ENCODE peak calls at places on chromosomes 7 and 10, in eight cellular contexts. L is colonic mucosa, A is uterus, O is sigmoid colon, Q is fibroblast of lung, Y is mesendoderm, P is vagina, U is OCI-LY7. V is an unnamed sample.

GRCh38 chr7:29147821-29148220 is 1.5 kb upstream of the CPVL start:
- DNase-seq in L (no peak), A (no peak), O (no peak), Q (no peak), Y (no peak), P (no peak), U (no peak), V (no peak)

GRCh38 chr10:48300556-48300955 is 5.9 kb upstream of the MAPK8 start:
- DNase-seq in L (no peak), A (no peak), O (no peak), Q (no peak), Y (no peak), P (no peak), U (no peak), V (no peak)

GRCh38 chr10:103716206-103717160 is 138.9 kb downstream of the SH3PXD2A start:
- DNase-seq in L (peak; percentile 42), A (no peak), O (no peak), Q (peak; percentile 22), Y (peak; percentile 84), P (no peak), U (no peak), V (no peak)

GRCh38 chr10:88122571-88122970 is 259.1 kb downstream of the PTEN start:
- DNase-seq in L (no peak), A (no peak), O (no peak), Q (no peak), Y (no peak), P (no peak), U (peak; percentile 72), V (no peak)

GRCh38 chr10:132676193-132676891 is 109.6 kb downstream of the NKX6-2 start:
- DNase-seq in L (no peak), A (no peak), O (peak; percentile 59), Q (no peak), Y (no peak), P (no peak), U (no peak), V (no peak)

GRCh38 chr10:124231188-124232135 is 138.1 kb upstream of the CHST15 start:
- DNase-seq in L (no peak), A (no peak), O (no peak), Q (no peak), Y (no peak), P (no peak), U (peak; percentile 65), V (peak; percentile 86)

GRCh38 chr7:117127585-117128168 is 174.4 kb downstream of the ST7 start:
- DNase-seq in L (peak; percentile 60), A (peak; percentile 67), O (peak; percentile 77), Q (peak; percentile 57), Y (peak; percentile 29), P (no peak), U (peak; percentile 54), V (peak; percentile 21)

GRCh38 chr7:111238891-111239290 is 148.0 kb downstream of the LRRN3 start:
- DNase-seq in L (no peak), A (no peak), O (no peak), Q (peak; percentile 79), Y (no peak), P (no peak), U (no peak), V (no peak)

GRCh38 chr7:102433319-102434038 is at the start of gene ORAI2:
- DNase-seq in L (peak; percentile 82), A (peak; percentile 76), O (peak; percentile 89), Q (peak; percentile 66), Y (peak; percentile 64), P (no peak), U (peak; percentile 89), V (peak; percentile 85)

GRCh38 chr7:5363729-5364128 is 59.9 kb downstream of the TNRC18 start:
- DNase-seq in L (no peak), A (no peak), O (no peak), Q (no peak), Y (no peak), P (no peak), U (no peak), V (no peak)

GRCh38 chr7:95933618-95934017 is 161.3 kb downstream of the DYNC1I1 start:
- DNase-seq in L (no peak), A (no peak), O (no peak), Q (no peak), Y (no peak), P (no peak), U (no peak), V (no peak)

GRCh38 chr10:28393956-28394568 is 91.2 kb upstream of the MPP7 start:
- DNase-seq in L (peak; percentile 78), A (peak; percentile 52), O (peak; percentile 76), Q (peak; percentile 49), Y (peak; percentile 89), P (no peak), U (peak; percentile 74), V (peak; percentile 42)

GRCh38 chr7:80181411-80181810 is 46.8 kb downstream of the GNAI1 start:
- DNase-seq in L (no peak), A (no peak), O (no peak), Q (no peak), Y (no peak), P (no peak), U (no peak), V (no peak)

GRCh38 chr7:48106906-48107659 is 18.0 kb downstream of the UPP1 start:
- DNase-seq in L (no peak), A (no peak), O (no peak), Q (no peak), Y (no peak), P (peak; percentile 76), U (no peak), V (no peak)

GRCh38 chr10:124724279-124725027 is 19.7 kb downstream of the FAM53B start:
- DNase-seq in L (no peak), A (no peak), O (peak; percentile 79), Q (no peak), Y (no peak), P (no peak), U (no peak), V (no peak)

GRCh38 chr10:11208908-11209809 is 191.5 kb downstream of the CELF2 start:
- DNase-seq in L (no peak), A (no peak), O (no peak), Q (no peak), Y (no peak), P (no peak), U (no peak), V (no peak)

GRCh38 chr7:105622114-105622731 is 40.9 kb upstream of the EFCAB10 start:
- DNase-seq in L (no peak), A (no peak), O (peak; percentile 75), Q (no peak), Y (no peak), P (no peak), U (no peak), V (no peak)

GRCh38 chr7:13240349-13240748 is 552.9 kb downstream of the ARL4A start:
- DNase-seq in L (no peak), A (no peak), O (no peak), Q (peak; percentile 76), Y (peak; percentile 82), P (no peak), U (no peak), V (no peak)

GRCh38 chr10:4656576-4657194 is 169.3 kb upstream of the AKR1E2 start:
- DNase-seq in L (peak; percentile 68), A (peak; percentile 57), O (peak; percentile 82), Q (peak; percentile 53), Y (peak; percentile 76), P (no peak), U (peak; percentile 50), V (peak; percentile 45)

DNA sequence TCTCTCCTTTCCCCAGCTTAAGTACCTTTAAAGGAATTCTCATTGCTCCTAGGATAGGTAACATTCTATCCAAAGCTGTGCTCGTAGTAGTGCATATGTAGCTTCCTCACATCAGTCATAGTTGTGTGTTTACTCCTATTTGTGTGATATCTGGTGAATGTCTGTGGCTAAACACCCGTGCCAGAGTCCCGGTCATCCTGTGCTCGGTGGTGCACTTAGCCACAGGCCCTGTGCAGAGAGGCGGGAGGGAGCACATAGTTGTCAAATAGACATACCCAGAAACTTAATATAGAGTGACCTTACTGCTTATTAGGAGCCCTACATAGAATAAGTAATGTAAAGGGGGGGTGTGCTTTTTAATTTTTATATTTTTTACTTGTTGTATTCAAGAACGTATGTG is 76.6 kb downstream of the RBM33 start:
- DNase-seq in L (no peak), A (no peak), O (no peak), Q (no peak), Y (no peak), P (no peak), U (peak; percentile 66), V (no peak)
- H3K4me1 ChIP-seq in L (no peaks in the 10 kb centered on the region), A (no peaks in the 10 kb centered on the region), O (no peaks in the 10 kb centered on the region), Q (no peaks in the 10 kb centered on the region), Y (no peaks in the 10 kb centered on the region), P (no peaks in the 10 kb centered on the region), U (peaks cover 97% of the 10 kb centered on the region), V (no peaks in the 10 kb centered on the region)

GRCh38 chr10:102245101-102245931 is at the start of gene GBF1:
- DNase-seq in L (peak; percentile 95), A (peak; percentile 94), O (peak; percentile 97), Q (peak; percentile 100), Y (peak; percentile 100), P (peak; percentile 99), U (peak; percentile 100), V (peak; percentile 87)
- H3K4me1 ChIP-seq in L (peaks cover 32% of the 10 kb centered on the region), A (peaks cover 11% of the 10 kb centered on the region), O (no peaks in the 10 kb centered on the region), Q (peaks cover 21% of the 10 kb centered on the region), Y (peaks cover 10% of the 10 kb centered on the region), P (peaks cover 56% of the 10 kb centered on the region), U (peaks cover 30% of the 10 kb centered on the region), V (peaks cover 55% of the 10 kb centered on the region)

GRCh38 chr7:77697535-77697831 is 1.2 kb downstream of the RSBN1L start:
- DNase-seq in L (no peak), A (no peak), O (peak; percentile 83), Q (no peak), Y (no peak), P (no peak), U (peak; percentile 54), V (no peak)
- H3K4me1 ChIP-seq in L (peaks cover 3% of the 10 kb centered on the region), A (no peaks in the 10 kb centered on the region), O (no peaks in the 10 kb centered on the region), Q (peaks cover 2% of the 10 kb centered on the region), Y (no peaks in the 10 kb centered on the region), P (peaks cover 70% of the 10 kb centered on the region), U (peaks cover 30% of the 10 kb centered on the region), V (peaks cover 30% of the 10 kb centered on the region)

DNA sequence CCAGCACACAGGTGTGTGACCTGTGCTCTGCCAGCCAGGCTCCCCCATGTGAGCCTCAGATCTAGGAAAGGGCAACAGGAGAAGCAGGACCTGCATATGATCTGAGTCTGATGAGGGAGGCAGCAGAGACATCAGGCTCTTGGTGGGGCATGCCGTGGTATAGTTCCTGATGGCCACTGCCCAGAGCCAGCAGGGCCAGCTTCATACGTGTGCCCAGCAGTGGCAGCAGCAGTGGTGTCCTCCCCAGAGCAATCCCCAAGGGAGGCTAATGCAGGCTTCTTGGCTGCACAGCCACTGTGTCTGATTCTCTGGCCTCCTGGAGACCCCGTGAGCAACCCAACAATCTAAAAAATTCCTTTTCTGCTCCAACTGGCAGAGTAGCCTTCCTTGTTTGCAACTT is 230.6 kb upstream of the ZMIZ1 start:
- DNase-seq in L (no peak), A (no peak), O (no peak), Q (peak; percentile 27), Y (no peak), P (no peak), U (no peak), V (no peak)
- H3K4me1 ChIP-seq in L (no peaks in the 10 kb centered on the region), A (no peaks in the 10 kb centered on the region), O (no peaks in the 10 kb centered on the region), Q (no peaks in the 10 kb centered on the region), Y (no peaks in the 10 kb centered on the region), P (no peaks in the 10 kb centered on the region), U (no peaks in the 10 kb centered on the region), V (no peaks in the 10 kb centered on the region)

GRCh38 chr10:5913736-5914135 is 23.7 kb downstream of the FBH1 start:
- DNase-seq in L (no peak), A (no peak), O (no peak), Q (no peak), Y (no peak), P (no peak), U (no peak), V (no peak)
- H3K4me1 ChIP-seq in L (no peaks in the 10 kb centered on the region), A (no peaks in the 10 kb centered on the region), O (no peaks in the 10 kb centered on the region), Q (no peaks in the 10 kb centered on the region), Y (no peaks in the 10 kb centered on the region), P (no peaks in the 10 kb centered on the region), U (no peaks in the 10 kb centered on the region), V (no peaks in the 10 kb centered on the region)

V was measured in CD8-positive, alpha-beta memory T cell.